ENCODE peak calls at places on chromosomes 13 and 19, in eight cellular contexts. H is left lung; R is endothelial cell of umbilical vein; Y is GM23338; N is kidney; K is psoas muscle; S is lung; C is CD4-positive, alpha-beta T cell. X is an unnamed sample.

GRCh38 chr13:27174766-27175455 is 3.3 kb upstream of the USP12 start:
- DNase-seq in H (no peak), R (no peak), Y (no peak), N (no peak), K (no peak), S (no peak), C (no peak), X (no peak)

GRCh38 chr19:41739361-41739760 is 16.0 kb upstream of the CEACAM6 start:
- DNase-seq in H (no peak), R (no peak), Y (no peak), N (no peak), K (no peak), S (no peak), C (no peak), X (no peak)

GRCh38 chr19:35556846-35557538 is 6.5 kb downstream of the ATP4A start:
- DNase-seq in H (no peak), R (no peak), Y (no peak), N (peak), K (no peak), S (no peak), C (no peak), X (no peak)

GRCh38 chr19:17450264-17451075 is 2.0 kb upstream of the TMEM221 start:
- DNase-seq in H (no peak), R (no peak), Y (no peak), N (no peak), K (no peak), S (no peak), C (no peak), X (no peak)

GRCh38 chr13:42997381-42997780 is 5.3 kb upstream of the EPSTI1 start:
- DNase-seq in H (no peak), R (peak), Y (no peak), N (no peak), K (no peak), S (no peak), C (no peak), X (no peak)

GRCh38 chr19:412356-413355 is 3.7 kb upstream of the C2CD4C start:
- DNase-seq in H (peak), R (no peak), Y (peak), N (no peak), K (peak), S (no peak), C (no peak), X (no peak)

GRCh38 chr19:15417699-15418098 is 1.1 kb downstream of the AKAP8L start:
- DNase-seq in H (no peak), R (peak), Y (no peak), N (peak), K (peak), S (no peak), C (no peak), X (no peak)

GRCh38 chr19:38488811-38489481 is 55.5 kb downstream of the RYR1 start:
- DNase-seq in H (no peak), R (no peak), Y (no peak), N (no peak), K (no peak), S (no peak), C (no peak), X (no peak)

GRCh38 chr13:114019367-114019766 is 45.5 kb upstream of the C13orf46 start:
- DNase-seq in H (no peak), R (no peak), Y (peak), N (no peak), K (no peak), S (no peak), C (peak), X (no peak)

GRCh38 chr19:13012690-13013608 is 17.7 kb downstream of the NFIX start:
- DNase-seq in H (peak), R (peak), Y (peak), N (peak), K (peak), S (no peak), C (no peak), X (peak)

GRCh38 chr19:42488783-42489521 is 39.3 kb downstream of the CEACAM1 start:
- DNase-seq in H (no peak), R (no peak), Y (no peak), N (no peak), K (no peak), S (no peak), C (no peak), X (no peak)

GRCh38 chr13:24112791-24113190 is 47.7 kb upstream of the SPATA13 start:
- DNase-seq in H (no peak), R (peak), Y (no peak), N (no peak), K (no peak), S (no peak), C (no peak), X (no peak)

GRCh38 chr19:55486971-55487883 is 1.0 kb upstream of the SSC5D start:
- DNase-seq in H (peak), R (peak), Y (no peak), N (peak), K (peak), S (no peak), C (no peak), X (peak)

GRCh38 chr19:46726551-46726950 is 9.6 kb upstream of the PRKD2 start:
- DNase-seq in H (peak), R (no peak), Y (no peak), N (peak), K (no peak), S (no peak), C (no peak), X (no peak)

GRCh38 chr19:10209305-10209704 is 14.6 kb upstream of the DNMT1 start:
- DNase-seq in H (no peak), R (no peak), Y (no peak), N (no peak), K (no peak), S (no peak), C (no peak), X (no peak)

GRCh38 chr19:10096615-10096963 is 5.9 kb downstream of the ANGPTL6 start:
- DNase-seq in H (no peak), R (no peak), Y (no peak), N (peak), K (no peak), S (no peak), C (no peak), X (no peak)

GRCh38 chr13:49503951-49504350 is 8.2 kb downstream of the PHF11 start:
- DNase-seq in H (no peak), R (no peak), Y (no peak), N (no peak), K (no peak), S (no peak), C (no peak), X (no peak)

GRCh38 chr19:49475995-49476880 is 2.2 kb downstream of the FLT3LG start:
- DNase-seq in H (no peak), R (peak), Y (peak), N (no peak), K (peak), S (no peak), C (peak), X (no peak)

GRCh38 chr13:52009985-52010384 is 1.3 kb downstream of the ATP7B start:
- DNase-seq in H (no peak), R (no peak), Y (no peak), N (no peak), K (no peak), S (no peak), C (no peak), X (no peak)

GRCh38 chr13:21142766-21143165 is 33.6 kb downstream of the SKA3 start:
- DNase-seq in H (no peak), R (no peak), Y (no peak), N (no peak), K (no peak), S (no peak), C (no peak), X (no peak)

GRCh38 chr13:49836516-49836915 is 44.0 kb upstream of the KPNA3 start:
- DNase-seq in H (no peak), R (no peak), Y (peak), N (no peak), K (no peak), S (no peak), C (no peak), X (no peak)

GRCh38 chr19:41261474-41262190 is 2.5 kb upstream of the HNRNPUL1 start:
- DNase-seq in H (no peak), R (no peak), Y (no peak), N (no peak), K (no peak), S (no peak), C (no peak), X (peak)

GRCh38 chr19:49565261-49565660 is 15.1 kb downstream of the NOSIP start:
- DNase-seq in H (no peak), R (no peak), Y (no peak), N (no peak), K (no peak), S (no peak), C (peak), X (peak)

GRCh38 chr19:4088975-4089374 is 22.3 kb upstream of the ZBTB7A start:
- DNase-seq in H (no peak), R (no peak), Y (no peak), N (no peak), K (no peak), S (no peak), C (peak), X (no peak)

GRCh38 chr13:39632994-39633393 is 22.5 kb upstream of the COG6 start:
- DNase-seq in H (no peak), R (no peak), Y (no peak), N (no peak), K (no peak), S (no peak), C (no peak), X (no peak)

GRCh38 chr19:51341066-51341465 is 873 bp downstream of the VSIG10L start:
- DNase-seq in H (no peak), R (no peak), Y (no peak), N (peak), K (peak), S (no peak), C (no peak), X (no peak)

GRCh38 chr19:50638576-50638975 is 1.1 kb downstream of the SYT3 start:
- DNase-seq in H (no peak), R (no peak), Y (no peak), N (no peak), K (no peak), S (no peak), C (no peak), X (no peak)

GRCh38 chr19:16442386-16443276 is 29.1 kb downstream of the EPS15L1 start:
- DNase-seq in H (peak), R (peak), Y (no peak), N (no peak), K (peak), S (no peak), C (no peak), X (no peak)

GRCh38 chr19:16445238-16446107 is 26.3 kb downstream of the EPS15L1 start:
- DNase-seq in H (peak), R (no peak), Y (no peak), N (no peak), K (no peak), S (no peak), C (no peak), X (no peak)

GRCh38 chr19:16444273-16444597 is 27.5 kb downstream of the EPS15L1 start:
- DNase-seq in H (peak), R (no peak), Y (no peak), N (no peak), K (no peak), S (no peak), C (no peak), X (no peak)

GRCh38 chr19:16446108-16447014 is 25.4 kb downstream of the EPS15L1 start:
- DNase-seq in H (peak), R (peak), Y (no peak), N (no peak), K (no peak), S (no peak), C (no peak), X (no peak)

DNA sequence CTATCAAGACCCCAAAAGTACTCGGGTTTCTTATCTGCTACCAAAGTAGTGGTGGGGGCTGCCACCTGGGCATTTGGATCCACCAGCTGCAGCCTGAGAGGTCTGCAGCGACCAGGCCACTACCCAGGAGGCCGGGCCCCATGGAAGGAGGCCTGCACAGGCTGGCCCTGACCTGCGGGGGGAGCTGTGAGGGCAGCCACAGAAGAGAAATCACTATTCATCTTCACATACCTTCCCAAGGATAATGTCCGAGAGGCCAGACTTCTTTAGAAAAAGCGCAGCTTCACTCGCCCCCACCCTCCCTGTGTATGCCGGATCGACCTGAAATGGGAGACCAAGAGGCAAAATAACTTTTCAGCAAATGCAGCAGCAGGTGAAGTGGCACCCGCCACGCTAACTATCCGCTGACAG is 30.1 kb downstream of the EPS15L1 start:
- DNase-seq in H (peak), R (peak), Y (peak), N (no peak), K (no peak), S (no peak), C (no peak), X (no peak)
- TF ChIP-seq CTCF in H (peak), R (peak), Y (peak), N (no peak), K (peak), S (no peak), C (no peak), X (no peak)

GRCh38 chr19:44624840-44625354 is 11.5 kb downstream of the IGSF23 start:
- DNase-seq in H (no peak), R (no peak), Y (no peak), N (no peak), K (no peak), S (no peak), C (no peak), X (no peak)
- H3K27ac ChIP-seq in H (no peak), R (peak), Y (no peak), N (no peak), K (no peak), S (no peak), C (no peak), X (no peak)

DNA sequence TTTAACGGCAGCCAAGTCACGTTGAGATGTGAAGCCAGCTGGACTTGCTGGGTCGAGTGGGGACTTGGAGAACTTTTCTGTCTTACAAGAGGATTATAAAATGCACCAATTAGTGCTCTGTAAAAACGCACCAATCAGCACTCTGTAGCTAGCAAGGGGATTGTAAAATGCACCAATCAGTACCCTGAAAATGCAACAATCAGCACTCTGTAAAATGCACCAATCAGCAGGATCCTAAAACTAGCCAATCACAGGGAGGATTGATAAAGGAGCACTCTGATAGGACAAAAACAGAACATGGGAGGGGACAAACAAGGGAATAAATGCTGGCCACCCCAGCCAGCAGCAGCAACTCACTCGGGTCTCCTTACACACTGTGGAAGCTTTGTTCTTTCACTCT is 337.6 kb upstream of the SLITRK5 start:
- DNase-seq in H (no peak), R (no peak), Y (no peak), N (no peak), K (no peak), S (no peak), C (no peak), X (no peak)
- TF ChIP-seq CTCF in H (no peak), R (no peak), Y (no peak), N (no peak), K (no peak), S (no peak), C (no peak), X (no peak)

GRCh38 chr19:28009696-28010095 is 1203.3 kb downstream of the UQCRFS1 start:
- DNase-seq in H (no peak), R (no peak), Y (no peak), N (no peak), K (no peak), S (no peak), C (no peak), X (no peak)
- H3K27ac ChIP-seq in H (no peak), R (no peak), Y (no peak), N (no peak), K (no peak), S (no peak), C (no peak), X (no peak)

DNA sequence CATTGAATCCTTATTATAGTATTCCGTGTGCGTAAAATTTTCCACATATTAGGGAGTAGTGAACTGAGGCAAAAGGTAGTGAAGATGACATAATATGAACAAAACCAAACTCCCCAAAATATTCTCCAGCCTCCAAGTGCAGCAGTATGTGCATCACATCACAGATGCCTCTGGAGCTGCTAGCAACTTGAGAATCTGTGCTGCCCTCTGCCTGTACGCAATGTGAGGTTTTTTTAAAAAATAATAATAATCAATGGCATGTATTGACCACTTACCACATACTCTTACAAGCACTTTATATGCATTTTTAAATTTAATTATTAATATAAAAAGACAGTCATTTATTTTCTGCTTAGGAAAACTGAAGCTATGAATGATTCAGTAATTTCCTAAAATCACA is 583.0 kb upstream of the SPRY2 start:
- DNase-seq in H (no peak), R (peak), Y (peak), N (no peak), K (no peak), S (no peak), C (no peak), X (no peak)
- TF ChIP-seq CTCF in H (no peak), R (no peak), Y (peak), N (no peak), K (no peak), S (no peak), C (no peak), X (no peak)

GRCh38 chr13:30145709-30146367 is 161.5 kb downstream of the KATNAL1 start:
- DNase-seq in H (no peak), R (no peak), Y (no peak), N (no peak), K (no peak), S (no peak), C (no peak), X (no peak)
- H3K27ac ChIP-seq in H (no peak), R (no peak), Y (no peak), N (no peak), K (no peak), S (no peak), C (no peak), X (no peak)

DNA sequence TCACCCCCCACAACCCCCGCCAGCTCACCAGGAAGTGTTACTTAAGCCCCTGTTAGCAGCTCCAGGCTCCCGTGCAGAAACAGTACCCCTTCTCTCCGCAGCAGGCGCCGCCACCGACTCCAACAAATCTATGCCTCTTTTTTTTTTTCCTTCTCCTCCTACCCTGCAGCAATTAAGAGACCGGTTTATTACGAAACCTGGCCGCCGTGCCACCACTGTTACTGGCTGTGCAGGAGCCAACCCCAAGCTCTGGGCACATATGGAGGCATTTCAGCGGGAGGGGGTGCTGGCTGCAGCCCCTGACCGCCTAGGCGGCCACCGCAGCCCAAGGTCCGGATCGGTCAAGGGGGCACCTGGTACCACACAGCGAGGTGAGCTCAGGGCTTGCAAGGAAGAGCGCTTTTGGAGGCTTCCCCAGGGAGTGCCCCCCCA is 2.4 kb downstream of the GADD45B start:
- DNase-seq in H (no peak), R (peak), Y (peak), N (peak), K (peak), S (peak), C (peak), X (peak)
- TF ChIP-seq CTCF in H (no peak), R (no peak), Y (no peak), N (peak), K (no peak), S (no peak), C (no peak), X (peak)

DNA sequence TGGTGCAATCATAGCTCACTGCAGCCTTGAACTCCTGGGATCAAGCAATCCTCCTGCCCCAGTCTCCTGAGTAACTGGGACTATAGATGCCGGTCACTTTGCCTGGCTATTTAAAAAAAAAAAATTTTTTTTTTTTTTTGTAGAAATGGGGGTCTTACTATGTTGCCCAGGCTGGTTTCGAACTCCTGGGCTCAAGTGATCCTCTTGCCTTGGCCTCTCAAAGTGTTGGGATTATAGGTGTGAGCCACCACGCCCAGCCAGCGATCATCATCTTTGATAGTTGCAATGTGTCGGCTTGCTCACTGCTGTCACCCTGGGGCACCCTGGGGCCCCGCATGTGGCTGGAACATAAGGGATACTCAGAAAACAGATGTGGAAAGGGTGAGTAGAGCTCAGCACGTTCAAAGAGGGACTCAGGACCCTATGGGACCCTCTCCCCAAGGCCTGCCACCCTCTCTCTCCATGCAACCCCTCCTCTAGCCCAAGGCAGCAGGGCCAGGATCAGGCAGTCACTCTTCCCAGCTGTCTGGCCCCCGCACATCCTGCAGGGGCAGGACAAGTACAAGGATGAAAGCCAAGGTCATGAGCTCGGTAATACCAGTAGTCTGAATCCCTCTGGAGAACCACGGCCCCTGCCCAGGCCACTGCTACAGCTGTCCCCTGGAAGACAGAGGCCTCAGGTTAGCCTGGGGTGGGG is 6.5 kb upstream of the CCL25 start:
- DNase-seq in H (peak), R (no peak), Y (no peak), N (no peak), K (no peak), S (no peak), C (no peak), X (no peak)
- H3K27ac ChIP-seq in H (no peak), R (no peak), Y (no peak), N (no peak), K (no peak), S (no peak), C (no peak), X (no peak)